ENCODE peak calls at places on chromosomes 7 and 10, in four cellular contexts. I, F, U and Q are unnamed samples.

GRCh38 chr7:129975309-129975708 is 22.5 kb upstream of the UBE2H start:
- DNase-seq in U (no peak), I (no peak), F (no peak), Q (no peak)

GRCh38 chr7:98284335-98285036 is 3.0 kb downstream of the BRI3 start:
- DNase-seq in I (peak), F (no peak), U (peak), Q (peak)

GRCh38 chr7:66974986-66975590 is 20.3 kb downstream of the SBDS start:
- DNase-seq in U (no peak), I (no peak), F (no peak), Q (peak)

GRCh38 chr7:92200791-92201190 is 21.8 kb upstream of the LRRD1 start:
- DNase-seq in I (no peak), F (no peak), U (no peak), Q (no peak)

GRCh38 chr10:117318909-117319308 is 56.3 kb downstream of the PDZD8 start:
- DNase-seq in I (no peak), U (no peak), F (no peak), Q (no peak)

GRCh38 chr10:60827791-60828488 is 49.7 kb downstream of the CDK1 start:
- DNase-seq in I (no peak), F (no peak), U (no peak), Q (peak)

GRCh38 chr10:4067552-4068254 is 282.7 kb upstream of the KLF6 start:
- DNase-seq in U (no peak), I (no peak), F (no peak), Q (no peak)

GRCh38 chr10:126407831-126408230 is 19.6 kb upstream of the ADAM12 start:
- DNase-seq in F (no peak), U (no peak), I (no peak), Q (peak)

GRCh38 chr10:8279598-8279997 is 225.1 kb downstream of the GATA3 start:
- DNase-seq in F (no peak), I (no peak), U (no peak), Q (peak)

GRCh38 chr10:16777473-16778370 is 39.5 kb downstream of the RSU1 start:
- DNase-seq in I (no peak), F (peak), U (peak), Q (peak)

GRCh38 chr7:1752771-1753562 is 82.9 kb downstream of the ELFN1 start:
- DNase-seq in F (no peak), U (no peak), I (no peak), Q (no peak)

GRCh38 chr10:104054430-104054829 is 31.2 kb downstream of the COL17A1 start:
- DNase-seq in U (no peak), I (no peak), F (no peak), Q (no peak)

GRCh38 chr10:67612577-67613537 is 83.1 kb downstream of the CTNNA3 start:
- DNase-seq in F (no peak), U (no peak), I (no peak), Q (peak)

GRCh38 chr10:59907537-59907917 is 1.2 kb upstream of the CCDC6 start:
- DNase-seq in I (no peak), U (no peak), F (no peak), Q (no peak)

GRCh38 chr7:2619120-2619519 is 12.7 kb upstream of the TTYH3 start:
- DNase-seq in I (no peak), U (no peak), F (no peak), Q (no peak)

GRCh38 chr10:408223-408622 is 273.0 kb downstream of the ZMYND11 start:
- DNase-seq in F (no peak), U (no peak), I (no peak), Q (no peak)

GRCh38 chr10:71952745-71953144 is 11.4 kb upstream of the CHST3 start:
- DNase-seq in I (peak), F (no peak), U (no peak), Q (no peak)

GRCh38 chr7:47757946-47758371 is 176.0 kb upstream of the TNS3 start:
- DNase-seq in U (peak), F (no peak), I (peak), Q (peak)

GRCh38 chr7:102875700-102876192 is 37.1 kb upstream of the LRRC17 start:
- DNase-seq in U (peak), I (peak), F (no peak), Q (peak)

GRCh38 chr10:1544209-1544673 is 193.1 kb downstream of the ADARB2 start:
- DNase-seq in U (no peak), F (no peak), I (no peak), Q (no peak)

GRCh38 chr7:93212881-93213280 is 13.4 kb downstream of the HEPACAM2 start:
- DNase-seq in F (no peak), U (no peak), I (no peak), Q (no peak)

GRCh38 chr7:100580466-100581283 is 5.3 kb downstream of the LRCH4 start:
- DNase-seq in I (no peak), U (no peak), F (no peak), Q (no peak)

GRCh38 chr10:3412071-3412582 is 239.5 kb upstream of the PITRM1 start:
- DNase-seq in I (no peak), U (no peak), F (no peak), Q (no peak)

GRCh38 chr7:151311294-151311864 is 30.2 kb upstream of the NUB1 start:
- DNase-seq in F (no peak), U (no peak), I (no peak), Q (no peak)

GRCh38 chr10:11504566-11505285 is 106.7 kb downstream of the USP6NL start:
- DNase-seq in U (no peak), F (no peak), I (no peak), Q (no peak)

GRCh38 chr7:82572195-82572880 is 128.8 kb upstream of the CACNA2D1 start:
- DNase-seq in I (peak), U (peak), F (peak), Q (peak)

GRCh38 chr10:71684356-71685173 is 35.0 kb downstream of the C10orf105 start:
- DNase-seq in U (no peak), I (no peak), F (no peak), Q (peak)

GRCh38 chr7:136667584-136667983 is 200.9 kb upstream of the CHRM2 start:
- DNase-seq in F (no peak), U (no peak), I (no peak), Q (no peak)